ENCODE peak calls at places on chromosomes 13 and 19, in ten cellular contexts. X is MCF 10A; S is ureter; R is neural crest cell; L is activated naive CD8-positive, alpha-beta T cell treated with anti-CD3 and anti-CD28 coated beads, Interleukin-2, amount 50 U/mL, for 16 hours; I is PC-3; J is H7; M is posterior cingulate gyrus; D is effector memory CD8-positive, alpha-beta T cell; E is stimulated activated CD8-positive, alpha-beta memory T cell treated with anti-CD3 and anti-CD28 coated beads, Interleukin-4, amount 100 ng/mL, for 1 hour. G is an unnamed sample.

GRCh38 chr13:54647275-54647674 is 1618.7 kb downstream of the OLFM4 start:
- DNase-seq in D (no peak), X (no peak), S (no peak), M (no peak), I (no peak), E (no peak), J (no peak), R (no peak), L (no peak), G (no peak)

GRCh38 chr19:42965204-42965603 is 28.2 kb upstream of the PSG7 start:
- DNase-seq in M (no peak), J (no peak), S (no peak), E (no peak), I (peak; percentile 62), D (no peak), L (no peak), X (no peak), R (no peak), G (peak; percentile 89)

GRCh38 chr13:100234524-100235136 is 145.7 kb downstream of the PCCA start:
- DNase-seq in R (no peak), M (no peak), I (no peak), L (no peak), D (no peak), S (no peak), X (no peak), E (no peak), J (no peak), G (peak; percentile 30)

GRCh38 chr19:35392742-35393350 is 22.0 kb downstream of the GPR42 start:
- DNase-seq in D (no peak), M (no peak), R (no peak), I (no peak), E (no peak), J (no peak), S (no peak), L (no peak), X (no peak), G (no peak)

GRCh38 chr13:34533941-34534340 is 408.1 kb upstream of the NBEA start:
- DNase-seq in S (no peak), D (no peak), X (no peak), I (no peak), L (no peak), M (no peak), E (no peak), J (no peak), R (no peak), G (no peak)

GRCh38 chr19:7348587-7349230 is at the start of gene ARHGEF18:
- DNase-seq in L (no peak), I (no peak), D (peak; percentile 35), E (no peak), X (no peak), S (no peak), M (no peak), R (no peak), J (no peak), G (no peak)

GRCh38 chr13:80040219-80040976 is 300.5 kb downstream of the SPRY2 start:
- DNase-seq in X (peak; percentile 94), S (no peak), E (no peak), D (no peak), M (no peak), I (peak; percentile 95), R (no peak), J (no peak), L (no peak), G (peak; percentile 100)

GRCh38 chr13:113077566-113077952 is 28.0 kb upstream of the F7 start:
- DNase-seq in D (no peak), L (no peak), I (no peak), S (no peak), E (no peak), X (no peak), J (peak; percentile 54), R (no peak), M (no peak), G (no peak)

GRCh38 chr13:73056054-73056962 is 2.5 kb upstream of the KLF5 start:
- DNase-seq in I (peak; percentile 89), E (no peak), M (no peak), R (no peak), S (no peak), D (no peak), L (no peak), J (no peak), X (peak; percentile 87), G (peak; percentile 80)

GRCh38 chr13:94711561-94712286 is 621 bp downstream of the SOX21 start:
- DNase-seq in R (peak; percentile 36), J (peak; percentile 78), D (no peak), X (no peak), E (no peak), L (no peak), I (peak; percentile 27), S (no peak), M (no peak), G (peak; percentile 2)

GRCh38 chr13:30819136-30819875 is 84.0 kb downstream of the ALOX5AP start:
- DNase-seq in E (no peak), S (no peak), X (no peak), L (no peak), J (no peak), I (no peak), M (no peak), D (no peak), R (no peak), G (no peak)

GRCh38 chr13:113209336-113209879 is at the start of gene CUL4A:
- DNase-seq in L (peak; percentile 40), J (peak; percentile 95), E (no peak), S (peak; percentile 77), D (no peak), M (peak; percentile 66), R (peak; percentile 66), X (peak; percentile 72), I (peak; percentile 55), G (peak; percentile 84)

GRCh38 chr13:35630551-35631275 is 154.2 kb upstream of the MAB21L1 start:
- DNase-seq in J (peak; percentile 69), M (no peak), D (no peak), I (peak; percentile 71), X (peak; percentile 66), L (no peak), E (no peak), S (no peak), R (no peak), G (no peak)

GRCh38 chr13:31998131-31998530 is 33.4 kb upstream of the FRY start:
- DNase-seq in M (no peak), J (no peak), X (no peak), L (no peak), S (peak; percentile 60), E (no peak), I (no peak), D (no peak), R (no peak), G (no peak)

GRCh38 chr19:2391118-2391725 is 31.2 kb downstream of the TMPRSS9 start:
- DNase-seq in L (no peak), I (peak; percentile 69), D (peak; percentile 35), E (no peak), R (no peak), S (no peak), J (peak; percentile 73), X (peak; percentile 76), M (no peak), G (peak; percentile 58)

GRCh38 chr13:32894589-32895001 is 121.6 kb upstream of the KL start:
- DNase-seq in E (no peak), S (no peak), L (no peak), I (peak; percentile 74), M (no peak), D (no peak), J (no peak), X (peak; percentile 89), R (no peak), G (peak; percentile 76)

GRCh38 chr13:23348270-23349126 is 85.0 kb downstream of the SACS start:
- DNase-seq in S (no peak), M (no peak), I (no peak), E (no peak), R (no peak), D (no peak), X (no peak), L (no peak), J (peak; percentile 22), G (no peak)

GRCh38 chr19:23872282-23872919 is 42.3 kb upstream of the ZNF726 start:
- DNase-seq in X (no peak), R (no peak), J (no peak), S (no peak), L (no peak), D (no peak), I (no peak), E (no peak), M (no peak), G (no peak)

GRCh38 chr19:38684078-38684861 is 36.8 kb downstream of the ACTN4 start:
- DNase-seq in R (no peak), E (no peak), I (peak; percentile 88), M (no peak), J (no peak), X (peak; percentile 100), S (peak; percentile 77), D (peak; percentile 48), L (no peak), G (peak; percentile 94)

GRCh38 chr19:17125728-17126677 is 50.4 kb downstream of the MYO9B start:
- DNase-seq in R (no peak), L (peak; percentile 7), J (peak; percentile 58), X (no peak), S (peak; percentile 52), D (peak; percentile 83), I (no peak), M (no peak), E (peak; percentile 51), G (no peak)

GRCh38 chr13:49098771-49099512 is 121.2 kb upstream of the MLNR start:
- DNase-seq in S (no peak), D (no peak), J (no peak), I (no peak), R (no peak), L (no peak), E (no peak), X (peak; percentile 38), M (no peak), G (peak; percentile 51)

GRCh38 chr19:7622933-7623685 is 6.2 kb downstream of the XAB2 start:
- DNase-seq in M (no peak), R (no peak), I (no peak), L (no peak), S (no peak), X (no peak), D (no peak), E (no peak), J (peak; percentile 96), G (no peak)

GRCh38 chr13:108249150-108249549 is 20.4 kb upstream of the TNFSF13B start:
- DNase-seq in J (no peak), D (no peak), X (no peak), R (no peak), M (no peak), E (no peak), I (no peak), L (no peak), S (no peak), G (no peak)

GRCh38 chr19:5696196-5697021 is 6.3 kb downstream of the RPL36 start:
- DNase-seq in L (no peak), I (no peak), J (no peak), M (no peak), E (no peak), X (no peak), D (no peak), R (no peak), S (no peak), G (no peak)

GRCh38 chr19:7897289-7897688 is 6.4 kb upstream of the MAP2K7 start:
- DNase-seq in R (no peak), D (no peak), M (no peak), J (no peak), L (no peak), I (no peak), E (no peak), S (no peak), X (peak; percentile 89), G (no peak)

GRCh38 chr13:110405597-110406450 is 98.7 kb downstream of the COL4A2 start:
- DNase-seq in I (no peak), E (no peak), S (no peak), L (no peak), R (no peak), X (no peak), J (no peak), M (no peak), D (no peak), G (peak; percentile 71)

GRCh38 chr13:113121183-113121927 is 1.2 kb upstream of the F10 start:
- DNase-seq in X (no peak), L (no peak), D (no peak), J (peak; percentile 42), M (no peak), E (no peak), I (no peak), S (no peak), R (no peak), G (no peak)

GRCh38 chr19:1264801-1265610 is 4.1 kb upstream of the CIRBP start:
- DNase-seq in D (no peak), M (no peak), J (peak; percentile 95), I (peak; percentile 90), E (no peak), S (peak; percentile 80), L (no peak), R (no peak), X (peak; percentile 96), G (peak; percentile 85)

G was measured in HCEC 1CT.